ENCODE peak calls at places on chromosome 9, in four cellular contexts. O is prostate gland, A is psoas muscle, R is A549. B is an unnamed sample.
A peak's percentile ranks its signal among the peaks of the same experiment; 100 is the strongest.

GRCh38 chr9:10371824-10372223 is 241.0 kb downstream of the PTPRD start:
- DNase-seq in O (no peak), A (no peak), R (no peak), B (no peak)

GRCh38 chr9:36950389-36950788 is 83.7 kb downstream of the PAX5 start:
- DNase-seq in O (no peak), A (no peak), R (no peak), B (no peak)

GRCh38 chr9:2066312-2067273 is 51.4 kb downstream of the SMARCA2 start:
- DNase-seq in O (peak; percentile 11), A (no peak), R (no peak), B (peak; percentile 79)

GRCh38 chr9:120642129-120642528 is 62.2 kb upstream of the CDK5RAP2 start:
- DNase-seq in O (no peak), A (no peak), R (no peak), B (peak; percentile 42)

GRCh38 chr9:16100596-16101091 is 547.8 kb downstream of the CCDC171 start:
- DNase-seq in O (no peak), A (peak; percentile 79), R (no peak), B (peak; percentile 99)

GRCh38 chr9:79012561-79012960 is 559.2 kb upstream of the TLE4 start:
- DNase-seq in O (no peak), A (no peak), R (no peak), B (peak; percentile 62)

GRCh38 chr9:10112798-10113197 is 500.0 kb downstream of the PTPRD start:
- DNase-seq in O (no peak), A (no peak), R (no peak), B (no peak)

GRCh38 chr9:471320-471719 is 256.7 kb downstream of the DOCK8 start:
- DNase-seq in O (no peak), A (no peak), R (no peak), B (no peak)

GRCh38 chr9:114431003-114431402 is 43.2 kb upstream of the AKNA start:
- DNase-seq in O (no peak), A (no peak), R (no peak), B (no peak)

GRCh38 chr9:129283290-129283691 is 105.2 kb upstream of the IER5L start:
- DNase-seq in O (no peak), A (no peak), R (no peak), B (no peak)

GRCh38 chr9:129282308-129283211 is 104.5 kb upstream of the IER5L start:
- DNase-seq in O (no peak), A (peak; percentile 48), R (no peak), B (no peak)

GRCh38 chr9:129284607-129285291 is 106.7 kb upstream of the IER5L start:
- DNase-seq in O (no peak), A (peak; percentile 32), R (no peak), B (no peak)

GRCh38 chr9:129285382-129285781 is 107.3 kb upstream of the IER5L start:
- DNase-seq in O (no peak), A (no peak), R (no peak), B (no peak)

DNA sequence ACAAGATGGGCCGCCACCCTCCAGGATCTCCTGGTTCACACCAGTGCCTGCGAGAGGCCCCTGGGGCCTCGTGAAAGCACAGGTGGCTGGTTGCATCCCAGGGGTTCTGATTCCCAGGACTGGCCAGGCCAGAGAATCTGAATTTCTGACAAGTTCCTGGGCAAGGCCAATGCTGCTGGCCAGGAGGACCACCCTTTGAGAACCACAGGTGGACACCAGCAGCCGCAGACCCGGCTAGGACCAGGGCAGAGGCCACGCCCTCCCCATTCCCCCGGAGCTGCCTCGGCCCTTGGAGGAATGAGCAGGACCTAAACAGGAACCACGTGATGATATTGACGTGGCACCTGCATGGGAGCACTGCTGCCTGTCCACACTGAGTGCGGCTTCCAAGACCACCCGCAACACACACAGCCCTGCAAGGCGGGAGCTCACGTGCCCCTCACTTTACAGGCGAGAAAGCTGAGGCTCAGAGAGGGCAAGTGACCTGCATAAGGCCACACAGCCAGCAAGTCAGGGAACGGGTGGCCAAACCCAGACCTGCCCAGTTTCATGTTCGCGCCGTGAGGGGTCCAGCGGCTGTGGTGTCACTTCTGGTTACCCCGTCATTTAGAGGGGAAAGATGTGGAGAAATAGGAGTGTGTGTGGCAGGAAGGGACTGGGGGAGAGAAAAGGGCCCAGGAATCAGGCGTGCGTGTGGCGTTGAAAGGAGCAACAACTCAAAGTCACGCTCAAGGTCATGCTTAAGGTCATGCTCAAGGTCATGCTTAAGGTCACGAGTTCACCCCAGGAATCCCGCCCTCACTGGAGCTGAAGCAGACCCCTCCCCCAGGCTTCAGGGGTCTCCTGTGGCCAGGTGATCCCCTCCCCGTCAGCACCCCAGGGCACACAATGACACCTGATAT is 105.9 kb upstream of the IER5L start:
- DNase-seq in O (no peak), A (peak; percentile 40), R (no peak), B (no peak)
- TF ChIP-seq CTCF in O (no peak), A (no peak), R (no peak), B (no peak)

DNA sequence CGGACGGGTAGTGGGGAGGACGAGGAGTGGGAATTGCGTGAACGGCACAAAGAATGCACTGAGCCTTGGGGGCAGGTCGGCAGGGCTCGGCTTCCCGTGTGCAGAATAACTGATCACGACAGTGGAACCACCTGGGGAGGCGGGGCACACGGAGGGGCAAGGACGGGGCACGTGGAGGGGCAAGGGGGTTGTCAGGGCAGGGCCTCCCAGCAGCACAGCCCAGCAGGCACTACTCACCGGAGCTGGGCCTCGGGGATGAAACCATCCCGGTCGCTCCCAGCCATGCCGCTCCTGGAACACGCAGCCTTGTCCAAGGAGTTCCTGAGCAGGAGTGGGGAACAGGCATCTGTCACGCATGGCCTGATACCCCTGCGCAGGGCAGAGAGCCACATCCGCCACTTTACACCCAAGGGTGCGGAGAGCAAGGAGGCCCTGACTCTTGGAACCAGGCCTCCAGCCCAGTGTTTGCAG is 33.4 kb downstream of the SARDH start:
- DNase-seq in O (no peak), A (peak; percentile 38), R (no peak), B (no peak)
- H3K4me3 ChIP-seq in O (no peak overlapping the region), A (no peak overlapping the region), R (no peak overlapping the region), B (no peak overlapping the region)

DNA sequence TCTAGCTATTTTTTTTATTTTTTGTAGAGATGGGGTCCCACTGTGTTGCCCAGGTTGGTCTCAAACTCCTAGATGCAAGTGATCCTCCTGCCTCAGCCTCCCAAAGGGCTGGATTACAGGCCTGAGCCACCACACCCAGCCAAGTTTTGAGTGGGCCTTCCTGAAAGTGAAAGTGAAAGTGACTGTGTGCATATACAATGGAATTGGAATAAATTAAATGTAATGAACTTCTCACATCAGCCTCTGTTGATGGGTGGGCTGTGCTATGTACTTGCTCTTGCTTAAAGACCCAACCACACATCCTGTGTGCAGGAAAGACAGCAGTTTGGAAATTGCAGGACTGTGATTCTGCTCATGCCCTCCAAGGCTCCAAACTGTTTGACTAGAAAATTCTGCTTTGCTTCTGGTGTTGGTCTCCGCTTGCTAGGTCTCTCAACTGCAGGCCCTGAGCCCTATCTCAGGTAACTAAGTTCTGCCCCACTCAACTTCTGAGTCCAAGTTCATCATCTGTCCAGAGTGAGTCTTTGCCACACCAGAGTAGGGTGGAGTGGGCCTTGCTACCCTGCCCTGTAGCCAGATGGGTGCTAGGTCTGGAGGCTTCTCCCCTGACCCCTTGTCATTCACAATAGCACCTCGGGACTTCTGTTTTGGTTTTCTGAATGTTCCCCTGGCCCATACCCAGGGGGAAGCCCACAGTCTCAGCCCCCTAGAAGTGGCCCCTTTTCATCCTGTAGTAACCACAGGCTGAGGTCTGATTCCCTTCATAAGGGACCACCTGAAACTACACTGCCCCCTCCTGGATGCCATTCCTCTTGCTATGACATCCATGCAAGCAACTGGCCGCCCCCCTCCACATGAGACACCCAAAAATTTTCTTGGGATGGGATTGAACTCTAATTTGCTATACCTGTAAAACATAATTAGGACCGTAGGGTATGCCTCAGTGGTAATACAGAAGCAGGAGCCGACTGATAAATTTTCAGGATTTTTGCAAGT is 36.5 kb upstream of the RAD23B start:
- DNase-seq in O (no peak), A (no peak), R (no peak), B (no peak)
- TF ChIP-seq CTCF in O (no peak), A (no peak), R (peak; percentile 14), B (peak; percentile 37)

DNA sequence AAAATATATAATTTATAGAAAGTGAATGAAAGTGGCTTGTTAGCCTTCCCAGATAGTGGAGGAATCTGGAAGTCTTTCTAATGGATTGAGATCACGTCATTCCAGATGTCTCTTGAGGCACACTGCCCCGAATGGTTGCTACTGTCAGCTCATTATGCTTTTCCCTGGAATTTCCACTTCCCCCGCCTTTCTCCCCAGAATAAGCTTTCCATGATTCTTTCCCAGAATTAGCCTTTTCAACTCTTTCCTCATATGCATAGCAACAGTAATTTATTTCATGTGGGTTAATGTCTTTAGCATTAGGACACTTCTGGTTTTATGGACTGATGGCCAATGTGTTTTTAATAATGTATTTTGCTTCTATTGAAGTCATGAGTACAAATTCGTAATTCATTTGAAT is 81.5 kb downstream of the PALM2AKAP2 start:
- DNase-seq in O (no peak), A (no peak), R (no peak), B (no peak)
- H3K4me3 ChIP-seq in O (no peak overlapping the region), A (no peak overlapping the region), R (no peak overlapping the region), B (no peak overlapping the region)

DNA sequence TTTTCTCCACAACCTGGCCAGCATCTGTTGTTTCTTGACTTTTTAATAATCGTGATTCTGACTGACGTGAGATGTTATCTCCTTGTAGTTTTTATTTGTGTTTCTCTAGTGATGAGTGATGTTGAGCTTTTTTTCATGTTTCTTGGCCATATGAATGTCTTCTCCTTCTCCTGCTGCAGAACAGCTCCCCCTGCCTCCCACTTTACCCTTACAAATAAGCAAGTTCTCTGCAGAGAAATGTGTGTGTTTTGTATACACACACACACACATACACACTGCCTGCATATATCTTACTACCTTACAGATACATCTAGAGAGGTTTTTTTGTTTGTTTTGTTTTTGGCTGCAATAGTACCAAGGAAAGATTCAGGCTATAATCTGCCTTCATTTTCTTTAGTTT is 88.7 kb upstream of the PHF24 start:
- DNase-seq in O (no peak), A (no peak), R (no peak), B (peak; percentile 68)
- TF ChIP-seq CTCF in O (no peak), A (no peak), R (peak; percentile 20), B (peak; percentile 68)

DNA sequence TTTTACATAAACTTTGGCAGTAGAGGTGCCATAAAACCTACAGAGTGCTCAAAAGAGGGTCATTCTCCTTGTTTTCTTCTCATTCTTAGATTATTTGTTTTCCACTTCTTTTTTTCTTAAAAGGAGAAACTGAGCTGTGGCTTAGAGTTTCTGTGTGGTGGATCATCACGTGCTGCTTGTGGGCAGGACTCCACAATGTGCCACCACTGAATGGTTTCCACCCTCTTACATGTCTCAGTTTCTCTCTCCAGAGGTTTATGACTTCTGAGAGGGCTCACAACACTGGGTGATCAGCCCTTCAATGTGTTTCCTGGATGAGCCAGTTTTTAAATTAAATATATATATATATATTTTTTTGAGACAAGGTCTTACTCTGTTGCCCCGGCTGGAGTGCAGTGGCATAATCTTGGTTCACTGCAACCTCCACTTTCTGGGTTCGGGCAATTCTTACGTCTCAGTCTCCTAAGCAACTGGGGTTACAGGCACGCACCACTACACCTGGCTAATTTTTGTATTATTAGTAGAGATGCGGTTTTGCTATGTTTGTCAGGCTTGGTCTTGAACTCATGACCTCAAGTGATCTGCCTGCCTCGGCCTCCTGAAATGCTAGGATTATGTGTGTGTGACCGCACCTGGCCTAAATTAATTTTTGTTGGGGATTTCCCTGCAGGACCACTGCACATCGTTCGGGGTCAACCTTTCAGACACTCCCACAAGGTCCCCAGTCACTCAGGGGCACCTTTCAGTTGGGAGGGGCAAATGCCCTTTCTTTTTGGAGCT is 3.1 kb upstream of the UNC13B start:
- DNase-seq in O (no peak), A (no peak), R (no peak), B (no peak)
- H3K4me3 ChIP-seq in O (no peak overlapping the region), A (no peak overlapping the region), R (no peak overlapping the region), B (no peak overlapping the region)

GRCh38 chr9:133323211-133323610 is 12.8 kb downstream of the SURF6 start:
- DNase-seq in O (no peak), A (no peak), R (no peak), B (no peak)

GRCh38 chr9:133321411-133321935 is 14.5 kb downstream of the SURF6 start:
- DNase-seq in O (no peak), A (no peak), R (no peak), B (no peak)

GRCh38 chr9:133322701-133323100 is 13.3 kb downstream of the SURF6 start:
- DNase-seq in O (no peak), A (no peak), R (no peak), B (no peak)

GRCh38 chr9:133323991-133324703 is 11.8 kb downstream of the SURF6 start:
- DNase-seq in O (no peak), A (no peak), R (no peak), B (no peak)

GRCh38 chr9:133320421-133320881 is 15.5 kb downstream of the SURF6 start:
- DNase-seq in O (no peak), A (no peak), R (no peak), B (no peak)
- TF ChIP-seq CTCF in O (no peak), A (no peak), R (no peak), B (no peak)

B was measured in choroid plexus epithelial cell.